ENCODE peak calls at places on chromosomes 7 and 10, in six cellular contexts. O, D, Q, B, T and M are unnamed samples.

GRCh38 chr7:133936074-133936473 is 191.1 kb upstream of the LRGUK start:
- DNase-seq in O (peak), D (no peak), Q (no peak), B (no peak), T (no peak), M (peak)

GRCh38 chr7:70619130-70619529 is 512.8 kb upstream of the GALNT17 start:
- DNase-seq in O (no peak), D (no peak), Q (no peak), B (no peak), T (no peak), M (no peak)

GRCh38 chr10:123367181-123367580 is 213.0 kb downstream of the BUB3 start:
- DNase-seq in O (no peak), D (no peak), Q (no peak), B (no peak), T (no peak), M (no peak)

GRCh38 chr7:139075031-139075652 is 34.4 kb downstream of the ZC3HAV1 start:
- DNase-seq in O (peak), D (peak), Q (peak), B (peak), T (peak), M (peak)

GRCh38 chr10:91875779-91876178 is 33.5 kb downstream of the FGFBP3 start:
- DNase-seq in O (no peak), D (no peak), Q (no peak), B (no peak), T (no peak), M (no peak)

GRCh38 chr7:112616295-112616694 is 135.5 kb downstream of the LSMEM1 start:
- DNase-seq in O (no peak), D (no peak), Q (no peak), B (no peak), T (no peak), M (no peak)

GRCh38 chr7:116211006-116211912 is 920 bp downstream of the TES start:
- DNase-seq in O (peak), D (peak), Q (peak), B (peak), T (peak), M (peak)

GRCh38 chr10:122051609-122052385 is 62.8 kb downstream of the TACC2 start:
- DNase-seq in O (peak), D (peak), Q (peak), B (peak), T (no peak), M (peak)

GRCh38 chr10:18140149-18140956 is at the start of gene CACNB2:
- DNase-seq in O (peak), D (peak), Q (no peak), B (no peak), T (no peak), M (no peak)

GRCh38 chr7:44272981-44273380 is 52.4 kb downstream of the CAMK2B start:
- DNase-seq in O (no peak), D (no peak), Q (no peak), B (no peak), T (no peak), M (no peak)

GRCh38 chr7:75887669-75888369 is 9.0 kb downstream of the RHBDD2 start:
- DNase-seq in O (no peak), D (no peak), Q (no peak), B (no peak), T (no peak), M (no peak)

GRCh38 chr10:100825946-100826660 is 80.7 kb downstream of the PAX2 start:
- DNase-seq in O (no peak), D (no peak), Q (no peak), B (peak), T (no peak), M (no peak)

GRCh38 chr7:158124671-158125079 is 462.9 kb downstream of the PTPRN2 start:
- DNase-seq in O (no peak), D (no peak), Q (no peak), B (no peak), T (no peak), M (no peak)

GRCh38 chr7:94335586-94335985 is 59.1 kb upstream of the COL1A2 start:
- DNase-seq in O (no peak), D (no peak), Q (no peak), B (no peak), T (no peak), M (no peak)

GRCh38 chr10:102114861-102115618 is 5.1 kb downstream of the LDB1 start:
- DNase-seq in O (peak), D (peak), Q (peak), B (peak), T (no peak), M (peak)

GRCh38 chr7:5636914-5637313 is 144.5 kb downstream of the RNF216 start:
- DNase-seq in O (peak), D (no peak), Q (peak), B (peak), T (no peak), M (peak)

GRCh38 chr10:74598891-74599566 is 227.4 kb upstream of the KAT6B start:
- DNase-seq in O (no peak), D (no peak), Q (no peak), B (no peak), T (peak), M (no peak)

GRCh38 chr7:69389220-69389619 is 209.1 kb upstream of the AUTS2 start:
- DNase-seq in O (no peak), D (no peak), Q (no peak), B (no peak), T (no peak), M (no peak)

GRCh38 chr7:69399038-69399800 is 199.1 kb upstream of the AUTS2 start:
- DNase-seq in O (no peak), D (no peak), Q (no peak), B (peak), T (no peak), M (no peak)

DNA sequence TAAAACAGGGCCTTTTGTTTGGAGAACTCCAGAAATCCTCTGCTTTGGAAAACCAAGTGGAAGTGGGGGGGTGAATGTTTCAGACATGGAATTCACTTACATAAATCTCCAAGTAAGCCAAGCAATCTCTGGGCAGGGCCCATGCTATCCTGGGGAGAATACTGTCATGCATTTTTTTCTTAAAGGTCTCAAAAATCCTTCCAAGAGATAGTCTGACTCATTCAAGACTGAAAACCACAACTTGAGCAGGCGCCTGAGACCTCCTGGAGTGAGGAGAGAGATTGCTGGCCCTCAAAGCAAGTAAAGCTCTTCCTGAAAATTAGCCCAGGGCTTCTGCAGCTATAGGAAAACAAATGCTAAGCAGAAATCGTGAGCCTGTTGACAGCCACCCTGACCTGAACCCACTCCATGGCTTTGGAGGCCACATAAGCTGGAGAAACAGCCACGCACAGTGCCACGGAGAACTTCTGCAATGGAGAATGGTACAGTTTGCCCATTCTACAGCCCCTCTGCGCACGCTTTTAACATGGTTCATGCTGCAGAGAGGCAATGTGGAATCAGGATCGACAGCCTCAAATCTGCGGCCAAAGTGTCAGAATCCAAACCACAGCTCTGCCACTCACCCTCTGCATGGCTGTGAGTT is 203.1 kb upstream of the AUTS2 start:
- DNase-seq in O (peak), D (no peak), Q (no peak), B (peak), T (no peak), M (no peak)
- TF ChIP-seq MAX in O (no peak), D (no peak), Q (no peak), B (no peak), T (no peak), M (no peak)

DNA sequence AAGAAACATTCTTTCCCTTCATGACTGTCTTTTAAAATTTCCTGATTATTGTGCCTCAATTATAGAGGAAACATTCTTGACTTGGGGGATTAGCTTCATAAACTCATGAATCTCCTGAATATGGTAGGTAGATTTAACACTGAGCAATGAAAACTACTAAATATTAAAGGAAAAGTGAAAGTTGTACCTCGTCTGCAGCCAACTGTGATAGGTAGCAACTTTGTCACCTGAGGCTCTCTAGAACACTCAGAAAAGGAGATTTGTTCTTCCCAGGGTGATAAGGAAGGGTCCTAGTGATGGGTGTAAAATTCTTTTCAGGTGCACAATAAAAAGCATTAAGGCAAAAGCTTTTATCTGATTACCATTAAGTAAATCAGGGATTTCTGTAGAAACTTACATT is 78.1 kb downstream of the AHR start:
- DNase-seq in O (no peak), D (no peak), Q (no peak), B (no peak), T (no peak), M (no peak)
- H3K4me3 ChIP-seq in O (no peak), D (no peak), Q (no peak), B (no peak), T (no peak), M (no peak)

GRCh38 chr10:28796606-28797512 is 119.5 kb downstream of the BAMBI start:
- DNase-seq in O (peak), D (no peak), Q (peak), B (no peak), T (no peak), M (no peak)
- TF ChIP-seq MYC in O (no peak), D (no peak), Q (no peak), B (no peak), T (no peak), M (no peak)

GRCh38 chr7:105902325-105902911 is 26.0 kb upstream of the ATXN7L1 start:
- DNase-seq in O (no peak), D (no peak), Q (no peak), B (no peak), T (no peak), M (no peak)

GRCh38 chr7:105890290-105890997 is 14.0 kb upstream of the ATXN7L1 start:
- DNase-seq in O (no peak), D (no peak), Q (no peak), B (no peak), T (no peak), M (no peak)

GRCh38 chr7:105897999-105898398 is 21.6 kb upstream of the ATXN7L1 start:
- DNase-seq in O (no peak), D (no peak), Q (no peak), B (no peak), T (no peak), M (no peak)

GRCh38 chr7:105894131-105894530 is 17.7 kb upstream of the ATXN7L1 start:
- DNase-seq in O (no peak), D (no peak), Q (no peak), B (no peak), T (no peak), M (no peak)

DNA sequence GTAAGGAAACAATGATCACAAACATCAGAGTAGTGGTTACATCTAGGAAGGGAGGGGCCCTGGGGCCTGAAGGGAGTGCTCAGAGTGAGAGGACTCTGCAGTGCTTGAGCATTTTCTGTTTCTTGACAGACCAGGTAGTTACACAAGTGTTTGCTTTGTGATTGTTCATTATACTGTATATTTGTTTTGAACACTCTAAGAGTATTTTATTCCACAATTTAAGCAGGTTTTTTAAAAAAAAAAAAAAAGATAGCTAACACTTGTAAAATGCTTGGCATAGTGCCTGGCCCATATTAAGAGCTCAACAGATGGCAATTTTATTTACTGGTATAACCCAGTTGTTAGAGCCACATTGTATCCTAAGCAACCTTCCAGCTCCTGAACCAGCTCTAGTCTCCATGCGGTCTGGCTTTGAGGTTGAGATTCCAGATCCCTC is 20.0 kb upstream of the ATXN7L1 start:
- DNase-seq in O (no peak), D (no peak), Q (no peak), B (no peak), T (no peak), M (no peak)
- TF ChIP-seq MAX in O (no peak), D (no peak), Q (no peak), B (no peak), T (no peak), M (no peak)

DNA sequence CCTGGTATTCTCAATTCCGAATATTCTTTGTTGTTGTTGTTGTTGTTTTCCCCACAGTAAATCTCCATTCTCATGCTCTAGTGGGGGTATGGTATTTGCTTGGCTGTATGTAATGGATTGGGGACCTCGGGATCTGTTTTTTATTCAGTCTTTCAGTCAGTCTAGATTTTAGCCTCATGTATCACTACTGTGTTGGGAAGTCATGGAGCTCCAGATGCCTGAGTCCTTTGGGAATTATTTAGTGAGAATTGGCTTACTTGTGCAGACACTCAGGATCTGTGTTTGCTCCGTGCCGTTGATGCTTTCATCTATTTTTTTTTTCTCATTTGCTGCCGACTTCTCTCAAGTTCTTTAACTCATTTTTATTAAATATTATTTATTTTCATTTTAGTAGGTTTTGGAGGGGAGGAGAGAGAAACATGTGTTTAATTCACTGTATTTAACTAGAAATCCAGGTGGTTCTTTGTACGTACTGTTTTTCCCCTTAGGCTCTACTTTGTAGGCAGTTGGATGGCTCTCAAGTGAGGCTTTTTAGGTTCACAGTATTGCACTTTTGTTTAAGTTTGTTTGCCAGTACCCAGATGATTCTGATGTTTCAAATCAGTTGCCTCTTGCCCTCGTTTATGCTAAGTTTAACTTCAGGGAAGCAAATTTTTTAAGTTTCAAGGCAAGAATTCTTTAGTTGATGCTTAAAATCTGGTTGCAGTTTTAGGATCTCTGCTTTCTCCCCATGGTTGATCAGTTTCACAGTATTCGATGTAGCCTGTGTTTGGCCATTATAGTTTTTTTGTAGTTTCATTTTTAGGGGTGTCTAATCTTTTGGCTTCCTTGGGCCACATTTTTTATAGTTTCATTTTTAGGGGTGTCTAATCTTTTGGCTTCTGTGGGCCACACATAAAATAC is 36.9 kb downstream of the ZNRF2 start:
- DNase-seq in O (no peak), D (no peak), Q (no peak), B (peak), T (peak), M (no peak)
- H3K4me3 ChIP-seq in O (no peak), D (no peak), Q (peak), B (peak), T (peak), M (no peak)

GRCh38 chr7:40469481-40469880 is 334.7 kb downstream of the SUGCT start:
- DNase-seq in O (no peak), D (no peak), Q (no peak), B (no peak), T (no peak), M (no peak)
- TF ChIP-seq MYC in O (no peak), D (no peak), Q (no peak), B (no peak), T (no peak), M (no peak)